ENCODE peak calls at places on chromosomes 5 and 9, in eight cellular contexts. F is psoas muscle, K is ovary, I is small intestine, V is fibroblast of lung, O is GM23248, T is heart right ventricle, P is A549. D is an unnamed sample.

GRCh38 chr9:136679431-136679941 is 7.8 kb downstream of the AGPAT2 start:
- DNase-seq in F (peak; percentile 67), K (no peak), I (no peak), V (peak; percentile 21), O (no peak), T (peak; percentile 14), P (no peak), D (no peak)

GRCh38 chr9:81108391-81108790 is 581.0 kb downstream of the TLE1 start:
- DNase-seq in F (no peak), K (no peak), I (no peak), V (no peak), O (no peak), T (no peak), P (no peak), D (no peak)

GRCh38 chr5:167684251-167684650 is 607.2 kb upstream of the WWC1 start:
- DNase-seq in F (no peak), K (no peak), I (no peak), V (no peak), O (peak; percentile 40), T (no peak), P (no peak), D (no peak)

GRCh38 chr5:44868541-44868940 is 59.8 kb downstream of the MRPS30 start:
- DNase-seq in F (no peak), K (no peak), I (no peak), V (no peak), O (no peak), T (no peak), P (no peak), D (no peak)

GRCh38 chr9:91642771-91643170 is 219.1 kb upstream of the NFIL3 start:
- DNase-seq in F (no peak), K (no peak), I (no peak), V (no peak), O (no peak), T (no peak), P (no peak), D (no peak)

GRCh38 chr9:108934323-108934885 is at the start of gene ABITRAM:
- DNase-seq in F (peak; percentile 76), K (peak; percentile 79), I (peak; percentile 84), V (peak; percentile 86), O (peak; percentile 93), T (peak; percentile 79), P (peak; percentile 84), D (peak; percentile 86)

GRCh38 chr5:119078870-119079269 is 8.0 kb downstream of the DMXL1 start:
- DNase-seq in F (no peak), K (no peak), I (no peak), V (no peak), O (peak; percentile 30), T (no peak), P (no peak), D (no peak)

GRCh38 chr5:76838481-76839261 is 11.1 kb upstream of the S100Z start:
- DNase-seq in F (no peak), K (no peak), I (peak; percentile 96), V (peak; percentile 48), O (peak; percentile 49), T (no peak), P (peak; percentile 51), D (no peak)

GRCh38 chr5:57817924-57818323 is 335.3 kb upstream of the ACTBL2 start:
- DNase-seq in F (no peak), K (no peak), I (no peak), V (peak; percentile 28), O (no peak), T (no peak), P (no peak), D (no peak)

GRCh38 chr5:148830220-148830619 is 3.8 kb downstream of the ADRB2 start:
- DNase-seq in F (no peak), K (no peak), I (no peak), V (no peak), O (no peak), T (no peak), P (no peak), D (no peak)

GRCh38 chr9:76452839-76453238 is 6.1 kb upstream of the GCNT1 start:
- DNase-seq in F (no peak), K (no peak), I (no peak), V (no peak), O (peak; percentile 32), T (no peak), P (no peak), D (no peak)

GRCh38 chr5:138636401-138636944 is 61.3 kb upstream of the HSPA9 start:
- DNase-seq in F (no peak), K (no peak), I (no peak), V (no peak), O (no peak), T (no peak), P (no peak), D (peak; percentile 38)

GRCh38 chr5:138981606-138982005 is 106.5 kb upstream of the LRRTM2 start:
- DNase-seq in F (no peak), K (no peak), I (no peak), V (no peak), O (peak; percentile 78), T (no peak), P (no peak), D (no peak)

GRCh38 chr9:121473229-121473628 is 26.4 kb downstream of the GGTA1 start:
- DNase-seq in F (no peak), K (no peak), I (no peak), V (no peak), O (no peak), T (no peak), P (no peak), D (no peak)

DNA sequence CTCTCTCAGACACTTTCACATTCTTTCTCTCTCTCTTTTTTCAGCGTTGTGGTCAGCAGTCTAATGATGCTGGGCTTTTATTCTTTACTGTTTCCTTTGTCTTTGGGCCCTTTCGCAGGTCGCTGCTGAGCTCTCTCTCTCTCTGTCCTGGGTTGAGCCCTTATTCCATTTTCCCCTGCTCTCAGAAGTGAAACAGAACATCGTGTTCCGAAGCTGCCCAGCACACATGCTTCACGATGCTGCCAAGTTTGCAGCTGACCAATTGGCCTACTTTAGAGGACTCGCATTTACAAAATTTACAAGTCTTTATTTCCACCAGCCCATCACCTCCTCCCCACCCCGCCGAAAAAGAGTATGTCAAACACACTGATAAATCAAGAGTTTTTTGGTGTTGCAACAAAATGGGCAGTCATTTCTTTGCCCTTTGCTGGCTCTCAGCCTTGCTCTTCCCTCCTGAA is 44.4 kb upstream of the PIK3R1 start:
- DNase-seq in F (peak; percentile 72), K (peak; percentile 77), I (no peak), V (peak; percentile 98), O (peak; percentile 54), T (peak; percentile 44), P (no peak), D (peak; percentile 9)
- H3K4me3 ChIP-seq in F (peak overlapping the region; percentile 53), K (no peak overlapping the region), I (no peak overlapping the region), V (no peak overlapping the region), O (peak overlapping the region; percentile 63), T (no peak overlapping the region), P (no peak overlapping the region), D (no peak overlapping the region)

GRCh38 chr5:158511454-158511853 is 588.3 kb downstream of the EBF1 start:
- DNase-seq in F (no peak), K (no peak), I (no peak), V (no peak), O (no peak), T (no peak), P (no peak), D (no peak)

GRCh38 chr5:158502686-158503085 is 597.0 kb downstream of the EBF1 start:
- DNase-seq in F (no peak), K (no peak), I (no peak), V (no peak), O (no peak), T (peak; percentile 15), P (no peak), D (no peak)

GRCh38 chr5:158510479-158510878 is 589.2 kb downstream of the EBF1 start:
- DNase-seq in F (no peak), K (no peak), I (no peak), V (no peak), O (no peak), T (no peak), P (no peak), D (no peak)

DNA sequence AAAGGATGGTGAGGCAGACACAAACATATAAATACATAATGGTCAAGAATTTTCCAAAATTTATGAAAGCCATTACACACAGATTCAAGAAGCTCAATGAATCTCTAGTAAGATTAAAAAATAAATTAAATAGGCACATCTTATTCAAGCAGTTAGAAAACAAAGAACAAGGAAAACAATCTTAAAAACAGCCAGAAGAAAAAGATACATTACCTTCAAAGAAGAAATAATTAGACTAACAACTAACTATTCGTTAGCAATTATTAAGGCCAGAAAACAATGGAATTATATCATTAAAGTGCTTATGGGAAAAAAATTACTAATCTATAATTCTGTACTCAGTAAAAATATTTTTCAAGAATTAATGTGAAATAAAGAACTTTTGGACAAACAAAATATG is 593.1 kb downstream of the EBF1 start:
- DNase-seq in F (no peak), K (no peak), I (no peak), V (no peak), O (no peak), T (no peak), P (no peak), D (no peak)
- H3K9me3 ChIP-seq in F (peaks cover 7% of the 10 kb centered on the region), K (no peaks in the 10 kb centered on the region), I (no peaks in the 10 kb centered on the region), V (no peaks in the 10 kb centered on the region), O (no peaks in the 10 kb centered on the region), T (peaks cover 19% of the 10 kb centered on the region), P (peaks cover 7% of the 10 kb centered on the region), D (no peaks in the 10 kb centered on the region)

GRCh38 chr9:128081052-128081451 is 13.0 kb downstream of the SLC25A25 start:
- DNase-seq in F (no peak), K (peak; percentile 87), I (no peak), V (peak; percentile 99), O (peak; percentile 87), T (no peak), P (no peak), D (no peak)

GRCh38 chr9:128082173-128082572 is 14.1 kb downstream of the SLC25A25 start:
- DNase-seq in F (no peak), K (no peak), I (no peak), V (no peak), O (peak; percentile 34), T (no peak), P (no peak), D (no peak)

GRCh38 chr9:128078504-128079434 is 10.7 kb downstream of the SLC25A25 start:
- DNase-seq in F (no peak), K (no peak), I (peak; percentile 96), V (peak; percentile 39), O (peak; percentile 48), T (no peak), P (peak; percentile 89), D (peak; percentile 12)

GRCh38 chr9:128077847-128078503 is 9.9 kb downstream of the SLC25A25 start:
- DNase-seq in F (no peak), K (no peak), I (peak; percentile 86), V (no peak), O (no peak), T (no peak), P (no peak), D (no peak)

DNA sequence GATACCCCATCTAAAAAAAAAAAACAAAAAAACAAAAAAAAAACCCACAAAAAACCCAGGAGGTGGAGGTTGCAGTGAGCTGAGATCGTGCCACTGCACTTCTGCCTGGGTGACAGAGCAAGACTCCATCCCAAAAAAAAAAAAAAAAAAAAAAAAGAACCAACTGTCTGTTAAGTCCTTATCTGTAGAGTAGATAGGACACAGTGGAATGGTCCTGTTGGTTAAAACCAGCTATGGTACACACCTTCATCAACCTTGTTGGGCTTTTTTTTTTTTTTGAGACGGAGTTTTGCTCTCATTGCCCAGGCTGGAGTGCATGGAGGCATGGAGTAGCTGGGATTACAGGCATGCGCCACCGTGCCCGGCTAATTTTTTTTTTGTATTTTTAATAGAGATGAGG is 12.2 kb downstream of the SLC25A25 start:
- DNase-seq in F (no peak), K (no peak), I (peak; percentile 58), V (no peak), O (no peak), T (no peak), P (no peak), D (no peak)
- H3K4me1 ChIP-seq in F (peaks cover 39% of the 10 kb centered on the region), K (peaks cover 40% of the 10 kb centered on the region), I (peaks cover 8% of the 10 kb centered on the region), V (peaks cover 31% of the 10 kb centered on the region), O (peaks cover 26% of the 10 kb centered on the region), T (no peaks in the 10 kb centered on the region), P (peaks cover 55% of the 10 kb centered on the region), D (peaks cover 18% of the 10 kb centered on the region)

GRCh38 chr5:96703384-96703910 is 41.3 kb downstream of the CAST start:
- DNase-seq in F (no peak), K (no peak), I (peak; percentile 95), V (peak; percentile 55), O (peak; percentile 45), T (no peak), P (no peak), D (no peak)
- H3K4me3 ChIP-seq in F (peak overlapping the region; percentile 85), K (peak overlapping the region; percentile 76), I (peak overlapping the region; percentile 69), V (peak overlapping the region; percentile 79), O (peak overlapping the region; percentile 90), T (peak overlapping the region; percentile 81), P (peak overlapping the region; percentile 45), D (peak overlapping the region; percentile 66)